ENCODE peak calls at places on chromosomes 16 and 17, in five cellular contexts. L, W, I, R and H are unnamed samples.

GRCh38 chr17:39769974-39770587 is 32.3 kb downstream of the GRB7 start:
- DNase-seq in L (peak), W (peak), I (no peak), R (no peak), H (peak)

GRCh38 chr16:86085161-86085611 is 186.2 kb downstream of the IRF8 start:
- DNase-seq in L (no peak), W (no peak), I (no peak), R (no peak), H (no peak)

GRCh38 chr17:74123350-74123749 is 80.1 kb upstream of the RPL38 start:
- DNase-seq in L (no peak), W (no peak), I (no peak), R (no peak), H (no peak)

GRCh38 chr17:48427598-48427997 is 2.4 kb downstream of the SKAP1 start:
- DNase-seq in L (no peak), W (no peak), I (no peak), R (no peak), H (no peak)

GRCh38 chr16:75578212-75578611 is 12.0 kb downstream of the GABARAPL2 start:
- DNase-seq in L (no peak), W (no peak), I (no peak), R (no peak), H (no peak)

GRCh38 chr17:28576758-28577465 is at the start of gene ALDOC:
- DNase-seq in L (peak), W (peak), I (peak), R (peak), H (peak)

GRCh38 chr16:56268799-56269198 is 77.5 kb downstream of the GNAO1 start:
- DNase-seq in L (no peak), W (no peak), I (no peak), R (no peak), H (no peak)

GRCh38 chr16:3029499-3030127 is 5.8 kb downstream of the THOC6 start:
- DNase-seq in L (no peak), W (no peak), I (no peak), R (peak), H (no peak)

GRCh38 chr17:40309031-40309937 is at the start of gene RARA:
- DNase-seq in L (no peak), W (no peak), I (no peak), R (peak), H (no peak)

GRCh38 chr17:21034350-21035235 is 8.2 kb downstream of the USP22 start:
- DNase-seq in L (no peak), W (peak), I (no peak), R (no peak), H (no peak)

GRCh38 chr16:27389272-27389961 is 12.6 kb upstream of the IL21R start:
- DNase-seq in L (no peak), W (peak), I (no peak), R (no peak), H (no peak)

GRCh38 chr17:82583720-82584234 is 64.2 kb downstream of the FOXK2 start:
- DNase-seq in L (no peak), W (no peak), I (no peak), R (no peak), H (no peak)

GRCh38 chr17:72432143-72432604 is 311.4 kb downstream of the SOX9 start:
- DNase-seq in L (no peak), W (no peak), I (no peak), R (peak), H (no peak)

GRCh38 chr16:67296422-67296821 is 17.1 kb downstream of the PLEKHG4 start:
- DNase-seq in L (no peak), W (no peak), I (no peak), R (no peak), H (no peak)

GRCh38 chr17:32484628-32485027 is 2.2 kb upstream of the CDK5R1 start:
- DNase-seq in L (no peak), W (no peak), I (no peak), R (no peak), H (no peak)

GRCh38 chr16:82876951-82877350 is 250.2 kb downstream of the CDH13 start:
- DNase-seq in L (no peak), W (no peak), I (no peak), R (no peak), H (no peak)

GRCh38 chr16:87101903-87102302 is 215.3 kb downstream of the C16orf95 start:
- DNase-seq in L (no peak), W (no peak), I (no peak), R (no peak), H (no peak)

GRCh38 chr17:75228847-75229246 is 23.4 kb downstream of the NUP85 start:
- DNase-seq in L (no peak), W (no peak), I (no peak), R (no peak), H (no peak)

GRCh38 chr16:4306439-4307214 is 9.2 kb upstream of the GLIS2 start:
- DNase-seq in L (no peak), W (no peak), I (no peak), R (peak), H (no peak)

GRCh38 chr17:29176500-29177351 is 3.5 kb downstream of the MYO18A start:
- DNase-seq in L (no peak), W (no peak), I (peak), R (peak), H (peak)

GRCh38 chr16:14392960-14393359 is 237.1 kb downstream of the PARN start:
- DNase-seq in L (no peak), W (no peak), I (no peak), R (no peak), H (no peak)

GRCh38 chr17:20896153-20896649 is 146.6 kb downstream of the USP22 start:
- DNase-seq in L (no peak), W (no peak), I (no peak), R (no peak), H (no peak)

GRCh38 chr17:42394838-42395237 is 6.6 kb upstream of the STAT3 start:
- DNase-seq in L (no peak), W (no peak), I (no peak), R (no peak), H (no peak)

GRCh38 chr16:2231016-2231931 is 5.0 kb upstream of the DNASE1L2 start:
- DNase-seq in L (no peak), W (no peak), I (no peak), R (no peak), H (no peak)

DNA sequence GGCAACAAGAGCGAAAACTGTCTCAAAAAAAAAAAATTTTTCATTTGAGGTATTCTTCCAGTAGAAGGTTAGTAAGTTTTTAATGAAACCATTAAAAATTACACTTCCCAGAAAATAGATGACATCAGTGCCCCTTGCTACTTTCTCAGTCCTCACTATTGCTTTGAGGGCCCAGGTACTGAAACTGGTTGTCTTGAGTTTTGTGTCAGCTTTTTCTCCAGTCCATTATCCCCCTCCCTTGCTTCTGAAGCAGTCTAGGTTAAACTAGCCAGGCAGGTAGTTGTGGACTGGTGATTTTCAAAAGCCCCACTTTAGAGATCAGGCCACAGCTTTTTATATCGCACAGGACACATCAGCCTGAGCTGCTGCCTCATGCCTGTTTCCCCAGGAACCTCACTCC is 10.9 kb downstream of the SMCR8 start:
- DNase-seq in L (no peak), W (no peak), I (no peak), R (no peak), H (no peak)
- TF ChIP-seq JUND in L (no peak), W (no peak), I (no peak), R (no peak), H (no peak)

GRCh38 chr17:78316115-78316866 is 43.6 kb downstream of the SOCS3 start:
- DNase-seq in L (no peak), W (no peak), I (no peak), R (peak), H (no peak)

GRCh38 chr17:78316867-78317816 is 42.7 kb downstream of the SOCS3 start:
- DNase-seq in L (no peak), W (peak), I (peak), R (peak), H (no peak)

GRCh38 chr17:78313735-78314648 is 45.9 kb downstream of the SOCS3 start:
- DNase-seq in L (peak), W (peak), I (peak), R (peak), H (peak)

GRCh38 chr17:78315355-78316114 is 44.3 kb downstream of the SOCS3 start:
- DNase-seq in L (peak), W (peak), I (peak), R (peak), H (no peak)

GRCh38 chr17:78314683-78315354 is 45.1 kb downstream of the SOCS3 start:
- DNase-seq in L (no peak), W (no peak), I (no peak), R (peak), H (no peak)
- TF ChIP-seq JUND in L (no peak), W (no peak), I (no peak), R (no peak), H (no peak)

GRCh38 chr16:68636064-68636551 is 9.0 kb upstream of the CDH3 start:
- DNase-seq in L (no peak), W (no peak), I (no peak), R (no peak), H (no peak)
- TF ChIP-seq JUND in L (no peak), W (no peak), I (no peak), R (no peak), H (no peak)

DNA sequence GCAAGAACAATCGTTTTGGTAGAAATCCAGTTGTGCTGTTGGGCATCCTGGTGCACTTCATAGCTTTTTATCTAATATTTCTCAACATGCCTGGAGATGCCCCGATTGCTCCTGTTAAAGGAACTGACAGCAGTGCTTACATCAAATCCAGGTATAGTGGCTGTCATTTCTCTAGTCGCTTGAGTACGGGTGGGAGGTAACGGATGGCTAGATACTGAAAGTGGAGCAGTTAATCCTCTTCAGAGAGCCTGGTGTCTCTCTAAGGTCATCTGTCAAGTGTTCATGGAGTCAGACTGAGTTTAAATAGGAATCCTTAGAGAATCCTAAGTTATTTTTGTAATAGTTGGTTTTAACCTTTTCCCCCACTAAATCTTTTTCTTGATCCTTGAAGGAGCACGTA is 37.1 kb downstream of the MFSD11 start:
- DNase-seq in L (no peak), W (no peak), I (no peak), R (no peak), H (no peak)
- TF ChIP-seq JUND in L (no peak), W (no peak), I (no peak), R (no peak), H (no peak)

DNA sequence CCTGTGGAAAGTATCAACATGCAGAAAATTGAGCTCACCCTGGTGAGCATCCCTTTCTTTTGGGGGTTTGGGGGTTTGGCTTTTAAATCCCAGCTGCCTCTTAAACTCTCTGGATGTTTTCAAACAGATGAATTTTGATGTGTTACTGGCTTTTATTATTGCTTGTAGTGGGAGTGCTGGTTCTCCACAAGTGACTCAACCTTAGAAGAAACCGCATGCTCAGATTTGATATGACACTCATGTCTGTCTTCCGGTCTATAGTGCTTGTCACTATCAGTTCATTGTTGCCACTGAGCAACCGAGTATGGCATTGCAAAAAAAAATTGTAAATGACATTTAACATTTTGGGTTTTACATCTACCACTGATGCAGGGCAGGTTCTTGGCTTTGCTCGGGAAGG is 104.5 kb downstream of the HS3ST4 start:
- DNase-seq in L (no peak), W (no peak), I (no peak), R (no peak), H (no peak)
- TF ChIP-seq JUND in L (no peak), W (no peak), I (no peak), R (no peak), H (no peak)

GRCh38 chr17:80637286-80637703 is 92.7 kb downstream of the RPTOR start:
- DNase-seq in L (no peak), W (no peak), I (no peak), R (no peak), H (no peak)
- TF ChIP-seq JUND in L (no peak), W (no peak), I (no peak), R (no peak), H (no peak)